ENCODE peak calls at places on chromosomes 7 and 10, in nine cellular contexts. M, C, B, V, I, H, T, W and E are unnamed samples.

GRCh38 chr7:875476-876076 is 778 bp upstream of the GET4 start:
- DNase-seq in M (no peak), C (no peak), B (no peak), V (no peak), I (no peak), H (no peak), T (no peak), W (no peak), E (no peak)

GRCh38 chr10:131166486-131166885 is 145.0 kb downstream of the TCERG1L start:
- DNase-seq in M (no peak), C (no peak), B (no peak), V (no peak), I (no peak), H (no peak), T (no peak), W (no peak), E (no peak)

GRCh38 chr7:82593780-82594179 is 150.2 kb upstream of the CACNA2D1 start:
- DNase-seq in M (no peak), C (no peak), B (no peak), V (peak; percentile 69), I (no peak), H (no peak), T (no peak), W (no peak), E (peak; percentile 59)

GRCh38 chr7:117669818-117670217 is 190.0 kb downstream of the CFTR start:
- DNase-seq in M (no peak), C (no peak), B (no peak), V (no peak), I (no peak), H (no peak), T (no peak), W (no peak), E (no peak)

GRCh38 chr7:114569160-114569559 is 154.5 kb downstream of the FOXP2 start:
- DNase-seq in M (no peak), C (no peak), B (no peak), V (no peak), I (no peak), H (no peak), T (no peak), W (no peak), E (no peak)

GRCh38 chr7:22765609-22766008 is 38.6 kb downstream of the IL6 start:
- DNase-seq in M (no peak), C (no peak), B (no peak), V (no peak), I (peak; percentile 24), H (no peak), T (no peak), W (no peak), E (no peak)

GRCh38 chr7:151425670-151426075 is 14.3 kb downstream of the CRYGN start:
- DNase-seq in M (no peak), C (peak; percentile 65), B (peak; percentile 73), V (no peak), I (no peak), H (peak; percentile 43), T (peak; percentile 62), W (no peak), E (no peak)

GRCh38 chr10:32985781-32986350 is 27.8 kb upstream of the ITGB1 start:
- DNase-seq in M (no peak), C (peak; percentile 82), B (peak; percentile 90), V (peak; percentile 86), I (no peak), H (no peak), T (peak; percentile 65), W (no peak), E (peak; percentile 87)

GRCh38 chr7:22596763-22597434 is 96.9 kb upstream of the STEAP1B start:
- DNase-seq in M (no peak), C (no peak), B (no peak), V (no peak), I (no peak), H (no peak), T (no peak), W (no peak), E (no peak)

GRCh38 chr7:140645166-140645565 is 4.6 kb upstream of the DENND2A start:
- DNase-seq in M (peak; percentile 39), C (no peak), B (no peak), V (no peak), I (no peak), H (peak; percentile 44), T (no peak), W (no peak), E (no peak)

GRCh38 chr10:119116326-119116951 is 12.5 kb downstream of the DENND10 start:
- DNase-seq in M (no peak), C (no peak), B (no peak), V (no peak), I (no peak), H (no peak), T (no peak), W (no peak), E (no peak)

GRCh38 chr7:101596898-101597297 is 32.2 kb downstream of the MYL10 start:
- DNase-seq in M (no peak), C (no peak), B (no peak), V (no peak), I (no peak), H (no peak), T (no peak), W (no peak), E (no peak)

GRCh38 chr10:18102404-18102803 is 37.8 kb upstream of the CACNB2 start:
- DNase-seq in M (no peak), C (no peak), B (no peak), V (no peak), I (no peak), H (no peak), T (no peak), W (no peak), E (no peak)

GRCh38 chr10:14822879-14823755 is 14.7 kb downstream of the CDNF start:
- DNase-seq in M (peak; percentile 69), C (peak; percentile 56), B (peak; percentile 50), V (no peak), I (no peak), H (no peak), T (peak; percentile 24), W (peak; percentile 6), E (peak; percentile 74)

GRCh38 chr10:78267598-78267997 is 233.9 kb downstream of the RPS24 start:
- DNase-seq in M (no peak), C (peak; percentile 76), B (peak; percentile 31), V (no peak), I (no peak), H (no peak), T (no peak), W (no peak), E (no peak)

GRCh38 chr10:21272585-21273399 is 252.7 kb downstream of the SKIDA1 start:
- DNase-seq in M (no peak), C (no peak), B (no peak), V (peak; percentile 42), I (no peak), H (no peak), T (no peak), W (no peak), E (no peak)

GRCh38 chr10:6047326-6047611 is 14.9 kb downstream of the IL2RA start:
- DNase-seq in M (no peak), C (no peak), B (no peak), V (no peak), I (no peak), H (no peak), T (no peak), W (no peak), E (no peak)

GRCh38 chr7:76333388-76334101 is 25.2 kb downstream of the YWHAG start:
- DNase-seq in M (no peak), C (no peak), B (no peak), V (no peak), I (no peak), H (no peak), T (no peak), W (no peak), E (no peak)